ENCODE peak calls at places on chromosomes 5 and 9, in five cellular contexts. One of them, this sample, is unnamed.

GRCh38 chr9:123753011-123753410 is 176.9 kb downstream of the DENND1A start:
- DNase-seq in IMR-90: no peak
- DNase-seq in HepG2: no peak
- DNase-seq in MM.1S: no peak
- DNase-seq in osteoblast: no peak
- DNase-seq in this sample: no peak

GRCh38 chr5:140557136-140557805 is at the start of gene SRA1:
- DNase-seq in IMR-90: peak; percentile 87
- DNase-seq in HepG2: peak; percentile 85
- DNase-seq in MM.1S: peak; percentile 91
- DNase-seq in osteoblast: peak; percentile 98
- DNase-seq in this sample: peak; percentile 78

GRCh38 chr5:30401479-30402058 is 791.9 kb upstream of the CDH6 start:
- DNase-seq in HepG2: peak; percentile 53
- DNase-seq in IMR-90: peak; percentile 48
- DNase-seq in osteoblast: no peak
- DNase-seq in MM.1S: peak; percentile 55
- DNase-seq in this sample: peak; percentile 18

GRCh38 chr9:89771205-89771604 is 166.4 kb downstream of the GADD45G start:
- DNase-seq in HepG2: no peak
- DNase-seq in MM.1S: no peak
- DNase-seq in IMR-90: no peak
- DNase-seq in osteoblast: no peak
- DNase-seq in this sample: no peak

GRCh38 chr9:126451316-126451885 is 124.8 kb downstream of the MVB12B start:
- DNase-seq in osteoblast: no peak
- DNase-seq in MM.1S: no peak
- DNase-seq in HepG2: no peak
- DNase-seq in IMR-90: no peak
- DNase-seq in this sample: no peak

GRCh38 chr5:67238191-67238590 is 41.6 kb upstream of the CD180 start:
- DNase-seq in MM.1S: no peak
- DNase-seq in HepG2: no peak
- DNase-seq in IMR-90: peak; percentile 13
- DNase-seq in osteoblast: no peak
- DNase-seq in this sample: no peak

GRCh38 chr9:93945400-93946337 is 9.5 kb downstream of the BARX1 start:
- DNase-seq in osteoblast: peak; percentile 86
- DNase-seq in HepG2: no peak
- DNase-seq in IMR-90: no peak
- DNase-seq in MM.1S: no peak
- DNase-seq in this sample: no peak

GRCh38 chr9:69020746-69021145 is 6.8 kb upstream of the PRKACG start:
- DNase-seq in IMR-90: no peak
- DNase-seq in HepG2: no peak
- DNase-seq in osteoblast: no peak
- DNase-seq in MM.1S: no peak
- DNase-seq in this sample: no peak

GRCh38 chr9:21904371-21904770 is 89.8 kb downstream of the CDKN2A start:
- DNase-seq in HepG2: no peak
- DNase-seq in IMR-90: peak; percentile 63
- DNase-seq in osteoblast: peak; percentile 95
- DNase-seq in MM.1S: no peak
- DNase-seq in this sample: peak; percentile 47

GRCh38 chr5:161686149-161686548 is 628 bp downstream of the GABRA6 start:
- DNase-seq in osteoblast: no peak
- DNase-seq in MM.1S: no peak
- DNase-seq in HepG2: no peak
- DNase-seq in IMR-90: no peak
- DNase-seq in this sample: no peak

GRCh38 chr9:4099961-4100360 is 199.9 kb downstream of the GLIS3 start:
- DNase-seq in HepG2: no peak
- DNase-seq in MM.1S: no peak
- DNase-seq in IMR-90: no peak
- DNase-seq in osteoblast: no peak
- DNase-seq in this sample: no peak

GRCh38 chr5:77239126-77239741 is 28.8 kb downstream of the PDE8B start:
- DNase-seq in MM.1S: peak; percentile 23
- DNase-seq in IMR-90: no peak
- DNase-seq in HepG2: peak; percentile 12
- DNase-seq in osteoblast: no peak
- DNase-seq in this sample: no peak

GRCh38 chr5:101728933-101729332 is 567.2 kb downstream of the SLCO4C1 start:
- DNase-seq in IMR-90: no peak
- DNase-seq in HepG2: peak; percentile 1
- DNase-seq in MM.1S: no peak
- DNase-seq in osteoblast: no peak
- DNase-seq in this sample: no peak

GRCh38 chr5:2995667-2996066 is 244.2 kb upstream of the IRX2 start:
- DNase-seq in IMR-90: no peak
- DNase-seq in MM.1S: no peak
- DNase-seq in osteoblast: no peak
- DNase-seq in HepG2: no peak
- DNase-seq in this sample: no peak

GRCh38 chr5:2998106-2998505 is 246.6 kb upstream of the IRX2 start:
- DNase-seq in HepG2: no peak
- DNase-seq in IMR-90: no peak
- DNase-seq in osteoblast: no peak
- DNase-seq in MM.1S: no peak
- DNase-seq in this sample: no peak

GRCh38 chr5:2997179-2997578 is 245.7 kb upstream of the IRX2 start:
- DNase-seq in IMR-90: no peak
- DNase-seq in HepG2: no peak
- DNase-seq in MM.1S: no peak
- DNase-seq in osteoblast: no peak
- DNase-seq in this sample: no peak

GRCh38 chr5:2996248-2996647 is 244.8 kb upstream of the IRX2 start:
- DNase-seq in osteoblast: no peak
- DNase-seq in MM.1S: no peak
- DNase-seq in HepG2: no peak
- DNase-seq in IMR-90: no peak
- DNase-seq in this sample: peak; percentile 49

GRCh38 chr5:2996687-2997086 is 245.2 kb upstream of the IRX2 start:
- DNase-seq in osteoblast: no peak
- DNase-seq in HepG2: no peak
- DNase-seq in IMR-90: no peak
- DNase-seq in MM.1S: no peak
- DNase-seq in this sample: no peak
- H4K20me1 ChIP-seq in osteoblast: no peaks in the 10 kb centered on the region
- H4K20me1 ChIP-seq in HepG2: no peaks in the 10 kb centered on the region
- H4K20me1 ChIP-seq in IMR-90: no peaks in the 10 kb centered on the region
- H4K20me1 ChIP-seq in MM.1S: no peaks in the 10 kb centered on the region
- H4K20me1 ChIP-seq in this sample: no peaks in the 10 kb centered on the region

GRCh38 chr5:135557034-135557838 is 21.5 kb upstream of the NEUROG1 start:
- DNase-seq in osteoblast: no peak
- DNase-seq in HepG2: no peak
- DNase-seq in IMR-90: no peak
- DNase-seq in MM.1S: no peak
- DNase-seq in this sample: no peak

GRCh38 chr5:135549413-135549812 is 13.6 kb upstream of the NEUROG1 start:
- DNase-seq in IMR-90: no peak
- DNase-seq in HepG2: no peak
- DNase-seq in MM.1S: no peak
- DNase-seq in osteoblast: no peak
- DNase-seq in this sample: no peak

GRCh38 chr5:135551593-135552447 is 16.1 kb upstream of the NEUROG1 start:
- DNase-seq in IMR-90: peak; percentile 75
- DNase-seq in HepG2: peak; percentile 64
- DNase-seq in osteoblast: peak; percentile 93
- DNase-seq in MM.1S: peak; percentile 64
- DNase-seq in this sample: peak; percentile 42

GRCh38 chr5:135555530-135555929 is 19.8 kb upstream of the NEUROG1 start:
- DNase-seq in IMR-90: no peak
- DNase-seq in HepG2: no peak
- DNase-seq in osteoblast: no peak
- DNase-seq in MM.1S: no peak
- DNase-seq in this sample: no peak

DNA sequence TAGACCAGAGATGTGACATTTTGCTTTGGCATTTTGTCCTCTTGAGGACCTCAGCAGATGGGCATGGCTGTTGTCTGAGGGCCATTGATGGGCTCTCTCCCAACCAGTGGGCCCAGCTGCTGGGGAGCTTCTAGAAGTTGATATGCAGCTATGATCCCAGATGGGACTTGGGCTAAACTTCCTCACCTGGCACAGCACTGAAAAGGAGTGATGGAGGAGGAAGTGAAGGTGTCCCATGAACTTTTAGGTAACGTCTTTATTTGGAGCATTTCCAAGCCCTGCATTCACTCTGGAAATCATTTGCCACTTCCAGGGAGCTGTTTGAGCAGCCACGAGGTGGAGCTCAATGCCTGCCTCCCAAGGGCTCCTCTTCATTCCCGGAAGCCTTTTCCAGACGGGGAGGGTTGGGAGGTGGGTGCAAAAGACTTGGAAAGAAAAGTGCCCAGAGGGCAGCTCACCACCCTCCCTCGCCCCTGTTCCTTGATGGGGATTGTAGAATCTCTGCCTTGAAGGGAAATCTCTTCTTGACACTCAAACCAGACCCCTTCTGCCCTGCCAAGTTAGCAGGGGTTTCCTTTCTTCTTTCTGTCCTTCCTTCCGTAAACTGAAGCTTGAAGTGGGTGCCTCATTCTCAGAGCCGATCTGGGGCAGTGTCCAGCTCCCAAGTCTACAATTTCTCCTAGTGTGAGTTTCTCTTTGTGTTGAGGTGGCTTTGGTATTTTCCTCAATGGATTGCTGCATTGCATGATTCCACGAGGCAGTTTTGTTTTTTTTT is 18.1 kb upstream of the NEUROG1 start:
- DNase-seq in IMR-90: peak; percentile 7
- DNase-seq in osteoblast: peak; percentile 88
- DNase-seq in HepG2: peak; percentile 31
- DNase-seq in MM.1S: no peak
- DNase-seq in this sample: peak; percentile 12
- TF ChIP-seq CTCF in IMR-90: peak; percentile 38
- TF ChIP-seq CTCF in osteoblast: peak; percentile 55
- TF ChIP-seq CTCF in HepG2: peak; percentile 70
- TF ChIP-seq CTCF in MM.1S: no peak
- TF ChIP-seq CTCF in this sample: peak; percentile 26

GRCh38 chr5:173673295-173674170 is 57.1 kb upstream of the BOD1 start:
- DNase-seq in osteoblast: no peak
- DNase-seq in HepG2: no peak
- DNase-seq in MM.1S: no peak
- DNase-seq in IMR-90: no peak
- DNase-seq in this sample: no peak
- H3K4me3 ChIP-seq in osteoblast: no peak overlapping the region
- H3K4me3 ChIP-seq in HepG2: no peak overlapping the region
- H3K4me3 ChIP-seq in MM.1S: no peak overlapping the region
- H3K4me3 ChIP-seq in IMR-90: no peak overlapping the region
- H3K4me3 ChIP-seq in this sample: no peak overlapping the region

GRCh38 chr5:173020643-173021042 is 35.5 kb upstream of the CREBRF start:
- DNase-seq in MM.1S: no peak
- DNase-seq in HepG2: no peak
- DNase-seq in IMR-90: no peak
- DNase-seq in osteoblast: peak; percentile 10
- DNase-seq in this sample: peak; percentile 30
- H4K20me1 ChIP-seq in MM.1S: peaks cover 5% of the 10 kb centered on the region
- H4K20me1 ChIP-seq in HepG2: no peaks in the 10 kb centered on the region
- H4K20me1 ChIP-seq in IMR-90: peaks cover 24% of the 10 kb centered on the region
- H4K20me1 ChIP-seq in osteoblast: peaks cover 6% of the 10 kb centered on the region
- H4K20me1 ChIP-seq in this sample: peaks cover 54% of the 10 kb centered on the region

DNA sequence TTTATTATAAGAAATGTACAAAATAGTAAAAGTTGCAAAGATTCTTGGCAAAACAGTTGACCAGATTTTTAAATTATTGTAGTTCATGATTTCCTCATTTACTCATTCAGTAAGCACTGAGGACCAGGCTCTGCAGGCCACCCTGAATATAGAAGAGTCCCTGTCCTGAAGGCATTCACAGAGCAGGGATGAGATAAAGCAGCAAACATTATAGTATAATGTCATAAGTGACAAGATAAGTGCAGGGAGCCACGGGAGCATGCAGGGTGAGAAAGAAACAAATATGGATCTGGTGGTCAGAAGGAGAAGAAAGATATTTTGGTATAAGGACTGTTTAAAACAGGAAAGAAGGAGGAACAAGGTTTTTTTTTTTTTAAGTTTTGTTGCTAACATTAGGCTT is 46.0 kb downstream of the PARP8 start:
- DNase-seq in IMR-90: no peak
- DNase-seq in HepG2: no peak
- DNase-seq in osteoblast: no peak
- DNase-seq in MM.1S: no peak
- DNase-seq in this sample: no peak
- TF ChIP-seq CTCF in IMR-90: no peak
- TF ChIP-seq CTCF in HepG2: no peak
- TF ChIP-seq CTCF in osteoblast: no peak
- TF ChIP-seq CTCF in MM.1S: no peak
- TF ChIP-seq CTCF in this sample: no peak

GRCh38 chr9:100086097-100086496 is 12.7 kb downstream of the ERP44 start:
- DNase-seq in osteoblast: no peak
- DNase-seq in IMR-90: no peak
- DNase-seq in HepG2: no peak
- DNase-seq in MM.1S: no peak
- DNase-seq in this sample: no peak

GRCh38 chr9:100082786-100083185 is 16.0 kb downstream of the ERP44 start:
- DNase-seq in osteoblast: no peak
- DNase-seq in IMR-90: peak; percentile 70
- DNase-seq in HepG2: no peak
- DNase-seq in MM.1S: no peak
- DNase-seq in this sample: peak; percentile 53

GRCh38 chr9:100084734-100085133 is 14.1 kb downstream of the ERP44 start:
- DNase-seq in IMR-90: no peak
- DNase-seq in MM.1S: peak; percentile 88
- DNase-seq in osteoblast: no peak
- DNase-seq in HepG2: no peak
- DNase-seq in this sample: no peak

GRCh38 chr9:100083448-100084144 is 15.2 kb downstream of the ERP44 start:
- DNase-seq in MM.1S: peak; percentile 14
- DNase-seq in osteoblast: no peak
- DNase-seq in HepG2: no peak
- DNase-seq in IMR-90: no peak
- DNase-seq in this sample: no peak

DNA sequence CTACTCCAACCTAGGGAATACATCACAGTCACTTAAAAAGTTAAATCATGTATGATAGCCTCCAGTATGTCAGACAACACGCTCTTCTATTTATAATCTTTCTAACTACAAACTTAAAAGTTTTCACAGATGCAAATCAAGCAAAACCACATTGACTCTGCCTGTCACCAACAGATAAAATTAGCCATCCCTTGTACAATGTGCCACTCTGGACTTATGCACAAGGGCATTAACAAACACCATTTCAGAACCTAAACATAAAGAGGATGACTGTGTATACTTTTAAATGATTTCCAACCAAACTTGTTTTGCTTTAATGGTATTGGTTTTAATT is 14.7 kb downstream of the ERP44 start:
- DNase-seq in osteoblast: no peak
- DNase-seq in MM.1S: peak; percentile 65
- DNase-seq in HepG2: no peak
- DNase-seq in IMR-90: no peak
- DNase-seq in this sample: no peak
- H3K4me3 ChIP-seq in osteoblast: no peak overlapping the region
- H3K4me3 ChIP-seq in MM.1S: peak overlapping the region; percentile 55
- H3K4me3 ChIP-seq in HepG2: no peak overlapping the region
- H3K4me3 ChIP-seq in IMR-90: no peak overlapping the region
- H3K4me3 ChIP-seq in this sample: no peak overlapping the region

GRCh38 chr9:88420227-88420626 is 32.0 kb downstream of the SPIN1 start:
- DNase-seq in MM.1S: no peak
- DNase-seq in osteoblast: no peak
- DNase-seq in HepG2: no peak
- DNase-seq in IMR-90: no peak
- DNase-seq in this sample: no peak
- H4K20me1 ChIP-seq in MM.1S: no peaks in the 10 kb centered on the region
- H4K20me1 ChIP-seq in osteoblast: peaks cover 16% of the 10 kb centered on the region
- H4K20me1 ChIP-seq in HepG2: no peaks in the 10 kb centered on the region
- H4K20me1 ChIP-seq in IMR-90: peaks cover 16% of the 10 kb centered on the region
- H4K20me1 ChIP-seq in this sample: peaks cover 43% of the 10 kb centered on the region